ENCODE peak calls at places on chromosome 6, in ten cellular contexts. One of them, this sample, is unnamed.

GRCh38 chr6:42335896-42336295 is 115.8 kb downstream of the TRERF1 start:
- DNase-seq in EL: no peak
- DNase-seq in left lung: no peak
- DNase-seq in NCI-H524: no peak
- DNase-seq in activated CD4-positive, CD25-positive, alpha-beta regulatory T cell: no peak
- DNase-seq in activated CD8-positive, alpha-beta memory T cell treated with anti-CD3 and anti-CD28 coated beads, Interleukin-2, amount 10 ng/mL, durations not matched to agents 7 days and 5 days: no peak
- DNase-seq in lower lobe of right lung: no peak
- DNase-seq in breast epithelium: no peak
- DNase-seq in right lobe of liver: no peak
- DNase-seq in activated CD4-positive, alpha-beta T cell treated with anti-CD3 and anti-CD28 coated beads, Interleukin-2, amount 10 ng/mL, durations not matched to agents 7 days and 5 days: no peak
- DNase-seq in this sample: no peak

GRCh38 chr6:31651602-31652191 is 764 bp downstream of the BAG6 start:
- DNase-seq in EL: peak
- DNase-seq in left lung: no peak
- DNase-seq in NCI-H524: peak
- DNase-seq in activated CD4-positive, CD25-positive, alpha-beta regulatory T cell: no peak
- DNase-seq in activated CD8-positive, alpha-beta memory T cell treated with anti-CD3 and anti-CD28 coated beads, Interleukin-2, amount 10 ng/mL, durations not matched to agents 7 days and 5 days: peak
- DNase-seq in lower lobe of right lung: no peak
- DNase-seq in breast epithelium: no peak
- DNase-seq in right lobe of liver: peak
- DNase-seq in activated CD4-positive, alpha-beta T cell treated with anti-CD3 and anti-CD28 coated beads, Interleukin-2, amount 10 ng/mL, durations not matched to agents 7 days and 5 days: no peak
- DNase-seq in this sample: peak

GRCh38 chr6:13091192-13091591 is 237.1 kb downstream of the TBC1D7 start:
- DNase-seq in EL: no peak
- DNase-seq in left lung: no peak
- DNase-seq in NCI-H524: no peak
- DNase-seq in activated CD4-positive, CD25-positive, alpha-beta regulatory T cell: no peak
- DNase-seq in activated CD8-positive, alpha-beta memory T cell treated with anti-CD3 and anti-CD28 coated beads, Interleukin-2, amount 10 ng/mL, durations not matched to agents 7 days and 5 days: no peak
- DNase-seq in lower lobe of right lung: no peak
- DNase-seq in breast epithelium: no peak
- DNase-seq in right lobe of liver: no peak
- DNase-seq in activated CD4-positive, alpha-beta T cell treated with anti-CD3 and anti-CD28 coated beads, Interleukin-2, amount 10 ng/mL, durations not matched to agents 7 days and 5 days: no peak
- DNase-seq in this sample: peak

GRCh38 chr6:110180228-110181008 is at the start of gene CDC40:
- DNase-seq in EL: no peak
- DNase-seq in left lung: peak
- DNase-seq in NCI-H524: peak
- DNase-seq in activated CD4-positive, CD25-positive, alpha-beta regulatory T cell: peak
- DNase-seq in activated CD8-positive, alpha-beta memory T cell treated with anti-CD3 and anti-CD28 coated beads, Interleukin-2, amount 10 ng/mL, durations not matched to agents 7 days and 5 days: peak
- DNase-seq in lower lobe of right lung: peak
- DNase-seq in breast epithelium: peak
- DNase-seq in right lobe of liver: peak
- DNase-seq in activated CD4-positive, alpha-beta T cell treated with anti-CD3 and anti-CD28 coated beads, Interleukin-2, amount 10 ng/mL, durations not matched to agents 7 days and 5 days: peak
- DNase-seq in this sample: peak

GRCh38 chr6:63649847-63650265 is 14.3 kb downstream of the PHF3 start:
- DNase-seq in EL: no peak
- DNase-seq in left lung: no peak
- DNase-seq in NCI-H524: no peak
- DNase-seq in activated CD4-positive, CD25-positive, alpha-beta regulatory T cell: no peak
- DNase-seq in activated CD8-positive, alpha-beta memory T cell treated with anti-CD3 and anti-CD28 coated beads, Interleukin-2, amount 10 ng/mL, durations not matched to agents 7 days and 5 days: no peak
- DNase-seq in lower lobe of right lung: no peak
- DNase-seq in breast epithelium: no peak
- DNase-seq in right lobe of liver: no peak
- DNase-seq in activated CD4-positive, alpha-beta T cell treated with anti-CD3 and anti-CD28 coated beads, Interleukin-2, amount 10 ng/mL, durations not matched to agents 7 days and 5 days: no peak
- DNase-seq in this sample: no peak

GRCh38 chr6:154447929-154448328 is 62.6 kb downstream of the CNKSR3 start:
- DNase-seq in EL: peak
- DNase-seq in left lung: no peak
- DNase-seq in NCI-H524: peak
- DNase-seq in activated CD4-positive, CD25-positive, alpha-beta regulatory T cell: no peak
- DNase-seq in activated CD8-positive, alpha-beta memory T cell treated with anti-CD3 and anti-CD28 coated beads, Interleukin-2, amount 10 ng/mL, durations not matched to agents 7 days and 5 days: no peak
- DNase-seq in lower lobe of right lung: no peak
- DNase-seq in breast epithelium: no peak
- DNase-seq in right lobe of liver: no peak
- DNase-seq in activated CD4-positive, alpha-beta T cell treated with anti-CD3 and anti-CD28 coated beads, Interleukin-2, amount 10 ng/mL, durations not matched to agents 7 days and 5 days: no peak
- DNase-seq in this sample: peak

GRCh38 chr6:166736606-166737005 is 109.6 kb upstream of the RPS6KA2 start:
- DNase-seq in EL: peak
- DNase-seq in left lung: no peak
- DNase-seq in NCI-H524: no peak
- DNase-seq in activated CD4-positive, CD25-positive, alpha-beta regulatory T cell: no peak
- DNase-seq in activated CD8-positive, alpha-beta memory T cell treated with anti-CD3 and anti-CD28 coated beads, Interleukin-2, amount 10 ng/mL, durations not matched to agents 7 days and 5 days: peak
- DNase-seq in lower lobe of right lung: no peak
- DNase-seq in breast epithelium: no peak
- DNase-seq in right lobe of liver: no peak
- DNase-seq in activated CD4-positive, alpha-beta T cell treated with anti-CD3 and anti-CD28 coated beads, Interleukin-2, amount 10 ng/mL, durations not matched to agents 7 days and 5 days: no peak
- DNase-seq in this sample: peak

GRCh38 chr6:67030861-67031260 is 1323.8 kb upstream of the EYS start:
- DNase-seq in EL: no peak
- DNase-seq in left lung: peak
- DNase-seq in NCI-H524: no peak
- DNase-seq in activated CD4-positive, CD25-positive, alpha-beta regulatory T cell: no peak
- DNase-seq in activated CD8-positive, alpha-beta memory T cell treated with anti-CD3 and anti-CD28 coated beads, Interleukin-2, amount 10 ng/mL, durations not matched to agents 7 days and 5 days: no peak
- DNase-seq in lower lobe of right lung: no peak
- DNase-seq in breast epithelium: no peak
- DNase-seq in right lobe of liver: no peak
- DNase-seq in activated CD4-positive, alpha-beta T cell treated with anti-CD3 and anti-CD28 coated beads, Interleukin-2, amount 10 ng/mL, durations not matched to agents 7 days and 5 days: no peak
- DNase-seq in this sample: no peak

GRCh38 chr6:165679326-165679725 is 16.3 kb upstream of the PDE10A start:
- DNase-seq in EL: no peak
- DNase-seq in left lung: no peak
- DNase-seq in NCI-H524: no peak
- DNase-seq in activated CD4-positive, CD25-positive, alpha-beta regulatory T cell: no peak
- DNase-seq in activated CD8-positive, alpha-beta memory T cell treated with anti-CD3 and anti-CD28 coated beads, Interleukin-2, amount 10 ng/mL, durations not matched to agents 7 days and 5 days: no peak
- DNase-seq in lower lobe of right lung: no peak
- DNase-seq in breast epithelium: no peak
- DNase-seq in right lobe of liver: no peak
- DNase-seq in activated CD4-positive, alpha-beta T cell treated with anti-CD3 and anti-CD28 coated beads, Interleukin-2, amount 10 ng/mL, durations not matched to agents 7 days and 5 days: no peak
- DNase-seq in this sample: no peak

GRCh38 chr6:149450679-149451360 is 34.0 kb downstream of the ZC3H12D start:
- DNase-seq in EL: peak
- DNase-seq in left lung: peak
- DNase-seq in NCI-H524: no peak
- DNase-seq in activated CD4-positive, CD25-positive, alpha-beta regulatory T cell: no peak
- DNase-seq in activated CD8-positive, alpha-beta memory T cell treated with anti-CD3 and anti-CD28 coated beads, Interleukin-2, amount 10 ng/mL, durations not matched to agents 7 days and 5 days: no peak
- DNase-seq in lower lobe of right lung: peak
- DNase-seq in breast epithelium: no peak
- DNase-seq in right lobe of liver: no peak
- DNase-seq in activated CD4-positive, alpha-beta T cell treated with anti-CD3 and anti-CD28 coated beads, Interleukin-2, amount 10 ng/mL, durations not matched to agents 7 days and 5 days: no peak
- DNase-seq in this sample: peak

GRCh38 chr6:77926198-77926752 is 273.4 kb downstream of the MEI4 start:
- DNase-seq in EL: peak
- DNase-seq in left lung: no peak
- DNase-seq in NCI-H524: no peak
- DNase-seq in activated CD4-positive, CD25-positive, alpha-beta regulatory T cell: no peak
- DNase-seq in activated CD8-positive, alpha-beta memory T cell treated with anti-CD3 and anti-CD28 coated beads, Interleukin-2, amount 10 ng/mL, durations not matched to agents 7 days and 5 days: no peak
- DNase-seq in lower lobe of right lung: no peak
- DNase-seq in breast epithelium: no peak
- DNase-seq in right lobe of liver: no peak
- DNase-seq in activated CD4-positive, alpha-beta T cell treated with anti-CD3 and anti-CD28 coated beads, Interleukin-2, amount 10 ng/mL, durations not matched to agents 7 days and 5 days: no peak
- DNase-seq in this sample: no peak

GRCh38 chr6:15077006-15077405 is 168.9 kb upstream of the JARID2 start:
- DNase-seq in EL: no peak
- DNase-seq in left lung: no peak
- DNase-seq in NCI-H524: no peak
- DNase-seq in activated CD4-positive, CD25-positive, alpha-beta regulatory T cell: no peak
- DNase-seq in activated CD8-positive, alpha-beta memory T cell treated with anti-CD3 and anti-CD28 coated beads, Interleukin-2, amount 10 ng/mL, durations not matched to agents 7 days and 5 days: no peak
- DNase-seq in lower lobe of right lung: no peak
- DNase-seq in breast epithelium: no peak
- DNase-seq in right lobe of liver: no peak
- DNase-seq in activated CD4-positive, alpha-beta T cell treated with anti-CD3 and anti-CD28 coated beads, Interleukin-2, amount 10 ng/mL, durations not matched to agents 7 days and 5 days: no peak
- DNase-seq in this sample: peak

GRCh38 chr6:165573671-165574070 is 89.4 kb downstream of the PDE10A start:
- DNase-seq in EL: no peak
- DNase-seq in left lung: no peak
- DNase-seq in NCI-H524: no peak
- DNase-seq in activated CD4-positive, CD25-positive, alpha-beta regulatory T cell: no peak
- DNase-seq in activated CD8-positive, alpha-beta memory T cell treated with anti-CD3 and anti-CD28 coated beads, Interleukin-2, amount 10 ng/mL, durations not matched to agents 7 days and 5 days: no peak
- DNase-seq in lower lobe of right lung: no peak
- DNase-seq in breast epithelium: no peak
- DNase-seq in right lobe of liver: no peak
- DNase-seq in activated CD4-positive, alpha-beta T cell treated with anti-CD3 and anti-CD28 coated beads, Interleukin-2, amount 10 ng/mL, durations not matched to agents 7 days and 5 days: no peak
- DNase-seq in this sample: no peak

GRCh38 chr6:45377041-45377554 is 636 bp downstream of the SUPT3H start:
- DNase-seq in EL: no peak
- DNase-seq in left lung: no peak
- DNase-seq in NCI-H524: peak
- DNase-seq in activated CD4-positive, CD25-positive, alpha-beta regulatory T cell: no peak
- DNase-seq in activated CD8-positive, alpha-beta memory T cell treated with anti-CD3 and anti-CD28 coated beads, Interleukin-2, amount 10 ng/mL, durations not matched to agents 7 days and 5 days: peak
- DNase-seq in lower lobe of right lung: no peak
- DNase-seq in breast epithelium: no peak
- DNase-seq in right lobe of liver: peak
- DNase-seq in activated CD4-positive, alpha-beta T cell treated with anti-CD3 and anti-CD28 coated beads, Interleukin-2, amount 10 ng/mL, durations not matched to agents 7 days and 5 days: no peak
- DNase-seq in this sample: peak

GRCh38 chr6:81769834-81770233 is 17.4 kb upstream of the TENT5A start:
- DNase-seq in EL: peak
- DNase-seq in left lung: no peak
- DNase-seq in NCI-H524: no peak
- DNase-seq in activated CD4-positive, CD25-positive, alpha-beta regulatory T cell: no peak
- DNase-seq in activated CD8-positive, alpha-beta memory T cell treated with anti-CD3 and anti-CD28 coated beads, Interleukin-2, amount 10 ng/mL, durations not matched to agents 7 days and 5 days: no peak
- DNase-seq in lower lobe of right lung: no peak
- DNase-seq in breast epithelium: no peak
- DNase-seq in right lobe of liver: no peak
- DNase-seq in activated CD4-positive, alpha-beta T cell treated with anti-CD3 and anti-CD28 coated beads, Interleukin-2, amount 10 ng/mL, durations not matched to agents 7 days and 5 days: no peak
- DNase-seq in this sample: peak

GRCh38 chr6:105109955-105110650 is 69.7 kb downstream of the POPDC3 start:
- DNase-seq in EL: no peak
- DNase-seq in left lung: no peak
- DNase-seq in NCI-H524: no peak
- DNase-seq in activated CD4-positive, CD25-positive, alpha-beta regulatory T cell: no peak
- DNase-seq in activated CD8-positive, alpha-beta memory T cell treated with anti-CD3 and anti-CD28 coated beads, Interleukin-2, amount 10 ng/mL, durations not matched to agents 7 days and 5 days: no peak
- DNase-seq in lower lobe of right lung: no peak
- DNase-seq in breast epithelium: no peak
- DNase-seq in right lobe of liver: no peak
- DNase-seq in activated CD4-positive, alpha-beta T cell treated with anti-CD3 and anti-CD28 coated beads, Interleukin-2, amount 10 ng/mL, durations not matched to agents 7 days and 5 days: no peak
- DNase-seq in this sample: no peak

GRCh38 chr6:53095270-53095669 is 30.1 kb downstream of the FBXO9 start:
- DNase-seq in EL: no peak
- DNase-seq in left lung: no peak
- DNase-seq in NCI-H524: no peak
- DNase-seq in activated CD4-positive, CD25-positive, alpha-beta regulatory T cell: no peak
- DNase-seq in activated CD8-positive, alpha-beta memory T cell treated with anti-CD3 and anti-CD28 coated beads, Interleukin-2, amount 10 ng/mL, durations not matched to agents 7 days and 5 days: no peak
- DNase-seq in lower lobe of right lung: no peak
- DNase-seq in breast epithelium: no peak
- DNase-seq in right lobe of liver: no peak
- DNase-seq in activated CD4-positive, alpha-beta T cell treated with anti-CD3 and anti-CD28 coated beads, Interleukin-2, amount 10 ng/mL, durations not matched to agents 7 days and 5 days: no peak
- DNase-seq in this sample: no peak

GRCh38 chr6:1059596-1059995 is 252.3 kb upstream of the FOXQ1 start:
- DNase-seq in EL: no peak
- DNase-seq in left lung: no peak
- DNase-seq in NCI-H524: no peak
- DNase-seq in activated CD4-positive, CD25-positive, alpha-beta regulatory T cell: no peak
- DNase-seq in activated CD8-positive, alpha-beta memory T cell treated with anti-CD3 and anti-CD28 coated beads, Interleukin-2, amount 10 ng/mL, durations not matched to agents 7 days and 5 days: no peak
- DNase-seq in lower lobe of right lung: no peak
- DNase-seq in breast epithelium: no peak
- DNase-seq in right lobe of liver: no peak
- DNase-seq in activated CD4-positive, alpha-beta T cell treated with anti-CD3 and anti-CD28 coated beads, Interleukin-2, amount 10 ng/mL, durations not matched to agents 7 days and 5 days: no peak
- DNase-seq in this sample: no peak

GRCh38 chr6:80527552-80528052 is 421.1 kb downstream of the BCKDHB start:
- DNase-seq in EL: no peak
- DNase-seq in left lung: no peak
- DNase-seq in NCI-H524: no peak
- DNase-seq in activated CD4-positive, CD25-positive, alpha-beta regulatory T cell: no peak
- DNase-seq in activated CD8-positive, alpha-beta memory T cell treated with anti-CD3 and anti-CD28 coated beads, Interleukin-2, amount 10 ng/mL, durations not matched to agents 7 days and 5 days: no peak
- DNase-seq in lower lobe of right lung: no peak
- DNase-seq in breast epithelium: no peak
- DNase-seq in right lobe of liver: no peak
- DNase-seq in activated CD4-positive, alpha-beta T cell treated with anti-CD3 and anti-CD28 coated beads, Interleukin-2, amount 10 ng/mL, durations not matched to agents 7 days and 5 days: no peak
- DNase-seq in this sample: no peak

GRCh38 chr6:162478191-162478642 is 249.3 kb downstream of the PRKN start:
- DNase-seq in EL: no peak
- DNase-seq in left lung: no peak
- DNase-seq in NCI-H524: no peak
- DNase-seq in activated CD4-positive, CD25-positive, alpha-beta regulatory T cell: no peak
- DNase-seq in activated CD8-positive, alpha-beta memory T cell treated with anti-CD3 and anti-CD28 coated beads, Interleukin-2, amount 10 ng/mL, durations not matched to agents 7 days and 5 days: no peak
- DNase-seq in lower lobe of right lung: no peak
- DNase-seq in breast epithelium: no peak
- DNase-seq in right lobe of liver: no peak
- DNase-seq in activated CD4-positive, alpha-beta T cell treated with anti-CD3 and anti-CD28 coated beads, Interleukin-2, amount 10 ng/mL, durations not matched to agents 7 days and 5 days: no peak
- DNase-seq in this sample: no peak

GRCh38 chr6:10478187-10479040 is 42.7 kb upstream of the GCNT2 start:
- DNase-seq in EL: peak
- DNase-seq in left lung: no peak
- DNase-seq in NCI-H524: peak
- DNase-seq in activated CD4-positive, CD25-positive, alpha-beta regulatory T cell: no peak
- DNase-seq in activated CD8-positive, alpha-beta memory T cell treated with anti-CD3 and anti-CD28 coated beads, Interleukin-2, amount 10 ng/mL, durations not matched to agents 7 days and 5 days: no peak
- DNase-seq in lower lobe of right lung: no peak
- DNase-seq in breast epithelium: no peak
- DNase-seq in right lobe of liver: no peak
- DNase-seq in activated CD4-positive, alpha-beta T cell treated with anti-CD3 and anti-CD28 coated beads, Interleukin-2, amount 10 ng/mL, durations not matched to agents 7 days and 5 days: peak
- DNase-seq in this sample: peak

GRCh38 chr6:13463327-13463717 is 24.1 kb downstream of the GFOD1 start:
- DNase-seq in EL: no peak
- DNase-seq in left lung: no peak
- DNase-seq in NCI-H524: no peak
- DNase-seq in activated CD4-positive, CD25-positive, alpha-beta regulatory T cell: no peak
- DNase-seq in activated CD8-positive, alpha-beta memory T cell treated with anti-CD3 and anti-CD28 coated beads, Interleukin-2, amount 10 ng/mL, durations not matched to agents 7 days and 5 days: no peak
- DNase-seq in lower lobe of right lung: no peak
- DNase-seq in breast epithelium: no peak
- DNase-seq in right lobe of liver: no peak
- DNase-seq in activated CD4-positive, alpha-beta T cell treated with anti-CD3 and anti-CD28 coated beads, Interleukin-2, amount 10 ng/mL, durations not matched to agents 7 days and 5 days: no peak
- DNase-seq in this sample: no peak

GRCh38 chr6:113406051-113406695 is 451.0 kb upstream of the MARCKS start:
- DNase-seq in EL: no peak
- DNase-seq in left lung: no peak
- DNase-seq in NCI-H524: no peak
- DNase-seq in activated CD4-positive, CD25-positive, alpha-beta regulatory T cell: no peak
- DNase-seq in activated CD8-positive, alpha-beta memory T cell treated with anti-CD3 and anti-CD28 coated beads, Interleukin-2, amount 10 ng/mL, durations not matched to agents 7 days and 5 days: no peak
- DNase-seq in lower lobe of right lung: no peak
- DNase-seq in breast epithelium: no peak
- DNase-seq in right lobe of liver: no peak
- DNase-seq in activated CD4-positive, alpha-beta T cell treated with anti-CD3 and anti-CD28 coated beads, Interleukin-2, amount 10 ng/mL, durations not matched to agents 7 days and 5 days: no peak
- DNase-seq in this sample: peak

GRCh38 chr6:48610846-48611245 is 499.8 kb upstream of the PTCHD4 start:
- DNase-seq in EL: peak
- DNase-seq in left lung: no peak
- DNase-seq in NCI-H524: no peak
- DNase-seq in activated CD4-positive, CD25-positive, alpha-beta regulatory T cell: no peak
- DNase-seq in activated CD8-positive, alpha-beta memory T cell treated with anti-CD3 and anti-CD28 coated beads, Interleukin-2, amount 10 ng/mL, durations not matched to agents 7 days and 5 days: no peak
- DNase-seq in lower lobe of right lung: no peak
- DNase-seq in breast epithelium: no peak
- DNase-seq in right lobe of liver: no peak
- DNase-seq in activated CD4-positive, alpha-beta T cell treated with anti-CD3 and anti-CD28 coated beads, Interleukin-2, amount 10 ng/mL, durations not matched to agents 7 days and 5 days: no peak
- DNase-seq in this sample: peak

GRCh38 chr6:52482903-52483670 is 62.9 kb downstream of the EFHC1 start:
- DNase-seq in EL: no peak
- DNase-seq in left lung: no peak
- DNase-seq in NCI-H524: no peak
- DNase-seq in activated CD4-positive, CD25-positive, alpha-beta regulatory T cell: no peak
- DNase-seq in activated CD8-positive, alpha-beta memory T cell treated with anti-CD3 and anti-CD28 coated beads, Interleukin-2, amount 10 ng/mL, durations not matched to agents 7 days and 5 days: no peak
- DNase-seq in lower lobe of right lung: no peak
- DNase-seq in breast epithelium: no peak
- DNase-seq in right lobe of liver: no peak
- DNase-seq in activated CD4-positive, alpha-beta T cell treated with anti-CD3 and anti-CD28 coated beads, Interleukin-2, amount 10 ng/mL, durations not matched to agents 7 days and 5 days: no peak
- DNase-seq in this sample: no peak

GRCh38 chr6:29509239-29509638 is 21.5 kb upstream of the MAS1L start:
- DNase-seq in EL: no peak
- DNase-seq in left lung: peak
- DNase-seq in NCI-H524: no peak
- DNase-seq in activated CD4-positive, CD25-positive, alpha-beta regulatory T cell: no peak
- DNase-seq in activated CD8-positive, alpha-beta memory T cell treated with anti-CD3 and anti-CD28 coated beads, Interleukin-2, amount 10 ng/mL, durations not matched to agents 7 days and 5 days: peak
- DNase-seq in lower lobe of right lung: no peak
- DNase-seq in breast epithelium: no peak
- DNase-seq in right lobe of liver: no peak
- DNase-seq in activated CD4-positive, alpha-beta T cell treated with anti-CD3 and anti-CD28 coated beads, Interleukin-2, amount 10 ng/mL, durations not matched to agents 7 days and 5 days: peak
- DNase-seq in this sample: no peak

GRCh38 chr6:79635179-79635578 is 4.0 kb downstream of the SH3BGRL2 start:
- DNase-seq in EL: peak
- DNase-seq in left lung: no peak
- DNase-seq in NCI-H524: no peak
- DNase-seq in activated CD4-positive, CD25-positive, alpha-beta regulatory T cell: no peak
- DNase-seq in activated CD8-positive, alpha-beta memory T cell treated with anti-CD3 and anti-CD28 coated beads, Interleukin-2, amount 10 ng/mL, durations not matched to agents 7 days and 5 days: no peak
- DNase-seq in lower lobe of right lung: no peak
- DNase-seq in breast epithelium: no peak
- DNase-seq in right lobe of liver: no peak
- DNase-seq in activated CD4-positive, alpha-beta T cell treated with anti-CD3 and anti-CD28 coated beads, Interleukin-2, amount 10 ng/mL, durations not matched to agents 7 days and 5 days: no peak
- DNase-seq in this sample: peak

GRCh38 chr6:15061908-15062307 is 184.0 kb upstream of the JARID2 start:
- DNase-seq in EL: no peak
- DNase-seq in left lung: no peak
- DNase-seq in NCI-H524: no peak
- DNase-seq in activated CD4-positive, CD25-positive, alpha-beta regulatory T cell: no peak
- DNase-seq in activated CD8-positive, alpha-beta memory T cell treated with anti-CD3 and anti-CD28 coated beads, Interleukin-2, amount 10 ng/mL, durations not matched to agents 7 days and 5 days: no peak
- DNase-seq in lower lobe of right lung: no peak
- DNase-seq in breast epithelium: no peak
- DNase-seq in right lobe of liver: no peak
- DNase-seq in activated CD4-positive, alpha-beta T cell treated with anti-CD3 and anti-CD28 coated beads, Interleukin-2, amount 10 ng/mL, durations not matched to agents 7 days and 5 days: no peak
- DNase-seq in this sample: no peak